ENCODE peak calls at places on chromosomes 11 and 22, in five cellular contexts. L, C, H, X and S are unnamed samples.

GRCh38 chr11:34586655-34587281 is 34.1 kb upstream of the EHF start:
- DNase-seq in L (no peak), C (no peak), H (no peak), X (no peak), S (no peak)

GRCh38 chr11:113603277-113604059 is 102.6 kb downstream of the TMPRSS5 start:
- DNase-seq in L (no peak), C (no peak), H (peak), X (peak), S (no peak)

GRCh38 chr22:36565686-36566085 is 36.7 kb upstream of the EIF3D start:
- DNase-seq in L (no peak), C (no peak), H (no peak), X (no peak), S (no peak)

GRCh38 chr11:33375688-33376311 is 118.6 kb downstream of the HIPK3 start:
- DNase-seq in L (no peak), C (peak), H (no peak), X (no peak), S (no peak)

GRCh38 chr22:43546186-43546585 is 134.4 kb downstream of the MPPED1 start:
- DNase-seq in L (no peak), C (no peak), H (no peak), X (no peak), S (no peak)

GRCh38 chr11:8810331-8811301 is 100.4 kb upstream of the AKIP1 start:
- DNase-seq in L (no peak), C (peak), H (no peak), X (no peak), S (no peak)

GRCh38 chr11:96328395-96329010 is 14.5 kb downstream of the MAML2 start:
- DNase-seq in L (no peak), C (no peak), H (no peak), X (no peak), S (no peak)

GRCh38 chr11:76939219-76939631 is 78.5 kb downstream of the ACER3 start:
- DNase-seq in L (no peak), C (no peak), H (no peak), X (no peak), S (no peak)

GRCh38 chr11:45144126-45145082 is 2.0 kb upstream of the PRDM11 start:
- DNase-seq in L (no peak), C (no peak), H (no peak), X (no peak), S (no peak)

GRCh38 chr11:36508743-36509142 is 1.3 kb downstream of the TRAF6 start:
- DNase-seq in L (no peak), C (no peak), H (no peak), X (no peak), S (no peak)

GRCh38 chr22:29944339-29944738 is 61.4 kb downstream of the MTMR3 start:
- DNase-seq in L (no peak), C (no peak), H (no peak), X (no peak), S (no peak)

GRCh38 chr11:92657226-92657625 is 312.2 kb upstream of the MTNR1B start:
- DNase-seq in L (no peak), C (no peak), H (no peak), X (no peak), S (no peak)

GRCh38 chr11:86396403-86396802 is 21.7 kb downstream of the CCDC81 start:
- DNase-seq in L (no peak), C (no peak), H (no peak), X (no peak), S (peak)

GRCh38 chr11:645536-645935 is 8.5 kb downstream of the DRD4 start:
- DNase-seq in L (no peak), C (no peak), H (no peak), X (no peak), S (no peak)

GRCh38 chr22:50528682-50529415 is 963 bp downstream of the TYMP start:
- DNase-seq in L (no peak), C (no peak), H (no peak), X (no peak), S (no peak)

GRCh38 chr11:129148487-129148886 is 43.6 kb downstream of the ARHGAP32 start:
- DNase-seq in L (no peak), C (no peak), H (no peak), X (no peak), S (no peak)

GRCh38 chr11:86676533-86677154 is 4.2 kb upstream of the ME3 start:
- DNase-seq in L (no peak), C (no peak), H (no peak), X (no peak), S (no peak)

GRCh38 chr11:73315288-73316020 is 7.4 kb downstream of the ARHGEF17 start:
- DNase-seq in L (no peak), C (no peak), H (no peak), X (no peak), S (no peak)

GRCh38 chr22:36455571-36456458 is 25.6 kb downstream of the TXN2 start:
- DNase-seq in L (no peak), C (no peak), H (no peak), X (no peak), S (no peak)

GRCh38 chr11:96230686-96231085 is 112.3 kb downstream of the MAML2 start:
- DNase-seq in L (no peak), C (no peak), H (no peak), X (no peak), S (no peak)

GRCh38 chr22:23402275-23403151 is 177.6 kb downstream of the IGLL1 start:
- DNase-seq in L (no peak), C (peak), H (peak), X (no peak), S (no peak)

GRCh38 chr11:87035976-87036583 is 1.7 kb upstream of the TMEM135 start:
- DNase-seq in L (no peak), C (no peak), H (no peak), X (no peak), S (no peak)

GRCh38 chr11:12224537-12224893 is 114.1 kb downstream of the MICAL2 start:
- DNase-seq in L (no peak), C (no peak), H (peak), X (peak), S (no peak)

GRCh38 chr22:30893434-30894370 is 74.9 kb downstream of the MORC2 start:
- DNase-seq in L (no peak), C (no peak), H (no peak), X (no peak), S (no peak)

GRCh38 chr11:93622043-93622442 is 39.4 kb upstream of the CEP295 start:
- DNase-seq in L (no peak), C (no peak), H (no peak), X (no peak), S (no peak)

GRCh38 chr11:74171630-74172465 is 759 bp downstream of the PPME1 start:
- DNase-seq in L (no peak), C (no peak), H (no peak), X (no peak), S (no peak)

GRCh38 chr11:60776167-60776566 is 9.0 kb upstream of the MS4A10 start:
- DNase-seq in L (no peak), C (no peak), H (no peak), X (no peak), S (no peak)